ENCODE peak calls at places on chromosomes 3 and 15, in five cellular contexts. H, K, L, M and I are unnamed samples.

GRCh38 chr15:22961661-22962221 is 18.4 kb downstream of the CYFIP1 start:
- DNase-seq in M (no peak), H (no peak), L (no peak), K (no peak), I (no peak)

GRCh38 chr3:111594205-111594604 is 941 bp downstream of the ZBED2 start:
- DNase-seq in L (no peak), K (no peak), H (no peak), M (no peak), I (no peak)

GRCh38 chr3:130480736-130481135 is 36.2 kb upstream of the COL6A6 start:
- DNase-seq in M (no peak), L (no peak), H (no peak), K (no peak), I (peak)

GRCh38 chr3:60010778-60011177 is 961.0 kb upstream of the CFAP20DC start:
- DNase-seq in M (peak), H (no peak), K (no peak), L (no peak), I (peak)

GRCh38 chr15:77804210-77804609 is 171.5 kb upstream of the LINGO1 start:
- DNase-seq in M (no peak), K (no peak), H (no peak), L (no peak), I (no peak)

GRCh38 chr15:70036585-70037343 is 61.0 kb downstream of the TLE3 start:
- DNase-seq in K (peak), M (no peak), H (no peak), L (no peak), I (peak)

GRCh38 chr3:133663569-133664313 is 2.0 kb upstream of the TOPBP1 start:
- DNase-seq in L (no peak), K (peak), H (peak), M (no peak), I (peak)

GRCh38 chr3:30611613-30612421 is 5.4 kb downstream of the TGFBR2 start:
- DNase-seq in M (no peak), K (no peak), L (no peak), H (no peak), I (no peak)

GRCh38 chr15:57216288-57216687 is 160.0 kb upstream of the CGNL1 start:
- DNase-seq in K (no peak), L (no peak), M (no peak), H (no peak), I (no peak)

GRCh38 chr3:131655076-131655685 is 152.4 kb upstream of the MRPL3 start:
- DNase-seq in H (no peak), K (no peak), L (no peak), M (no peak), I (no peak)

DNA sequence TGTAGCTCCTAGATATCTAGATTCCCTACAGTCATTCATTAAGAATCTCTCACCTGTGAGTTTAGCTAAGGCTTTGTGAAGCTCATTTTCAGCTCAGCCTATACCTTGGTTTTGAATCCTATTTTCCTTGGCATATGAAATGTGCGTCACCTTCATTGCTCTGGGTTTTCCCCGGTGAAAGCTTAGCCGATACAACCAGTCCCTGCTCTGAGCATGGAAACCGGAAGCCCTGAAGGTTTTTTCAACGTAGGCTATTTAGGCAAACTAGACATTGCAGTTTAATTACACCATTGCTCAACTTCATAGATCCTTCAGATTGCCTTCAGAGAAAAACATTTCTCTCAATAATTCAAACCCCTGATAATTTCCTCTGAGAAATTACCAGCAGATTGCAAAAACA is 206.8 kb upstream of the TPRG1 start:
- DNase-seq in H (no peak), K (no peak), M (no peak), L (no peak), I (no peak)
- H3K27ac ChIP-seq in H (peak), K (no peak), M (no peak), L (no peak), I (no peak)

DNA sequence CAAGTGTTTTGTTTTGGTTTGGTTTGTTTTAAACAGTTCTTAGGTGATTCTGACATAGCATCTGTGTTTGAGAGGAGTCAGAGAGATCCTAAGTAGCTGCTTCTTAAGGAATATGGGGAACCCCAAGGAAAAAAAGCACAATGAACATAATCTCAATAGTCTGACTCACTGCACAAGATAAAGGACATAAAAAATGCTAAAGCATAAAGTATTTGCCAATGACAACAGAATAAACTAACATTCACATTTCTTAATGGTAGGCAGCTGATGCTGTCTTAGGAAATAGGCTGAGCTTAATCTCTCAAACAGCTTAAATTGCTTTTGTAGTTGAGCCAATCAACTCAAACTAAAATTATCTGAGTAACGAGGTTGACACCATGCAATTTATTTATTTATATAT is 2.9 kb downstream of the NCEH1 start:
- DNase-seq in H (no peak), M (no peak), K (no peak), L (no peak), I (no peak)
- H3K4me3 ChIP-seq in H (no peak), M (no peak), K (no peak), L (no peak), I (no peak)

DNA sequence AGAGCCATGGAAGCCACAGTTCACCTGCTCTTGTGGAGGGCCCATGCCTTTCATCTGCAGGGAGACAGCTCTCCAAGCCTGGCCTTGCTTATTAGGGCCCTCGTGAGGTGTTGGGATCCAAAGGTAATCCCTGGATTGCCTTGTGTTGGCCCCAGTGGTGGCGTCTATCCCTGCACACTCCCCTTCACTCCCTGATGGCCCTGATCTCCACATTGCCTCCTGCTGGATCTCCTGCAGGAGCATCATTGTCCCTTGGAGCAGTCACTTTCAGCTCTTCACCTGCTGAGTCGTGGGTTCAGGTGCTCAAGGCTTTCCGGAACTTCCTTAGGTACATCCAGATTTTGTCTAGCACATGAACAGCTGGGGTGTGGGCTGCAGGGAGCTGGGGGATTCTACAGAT is 7.0 kb downstream of the PPCDC start:
- DNase-seq in K (no peak), L (no peak), M (no peak), H (no peak), I (no peak)
- H3K27ac ChIP-seq in K (no peak), L (no peak), M (no peak), H (no peak), I (no peak)

GRCh38 chr15:99085413-99086326 is 19.2 kb upstream of the SYNM start:
- DNase-seq in L (no peak), M (peak), K (no peak), H (no peak), I (no peak)
- H3K4me3 ChIP-seq in L (no peak), M (no peak), K (no peak), H (no peak), I (no peak)

DNA sequence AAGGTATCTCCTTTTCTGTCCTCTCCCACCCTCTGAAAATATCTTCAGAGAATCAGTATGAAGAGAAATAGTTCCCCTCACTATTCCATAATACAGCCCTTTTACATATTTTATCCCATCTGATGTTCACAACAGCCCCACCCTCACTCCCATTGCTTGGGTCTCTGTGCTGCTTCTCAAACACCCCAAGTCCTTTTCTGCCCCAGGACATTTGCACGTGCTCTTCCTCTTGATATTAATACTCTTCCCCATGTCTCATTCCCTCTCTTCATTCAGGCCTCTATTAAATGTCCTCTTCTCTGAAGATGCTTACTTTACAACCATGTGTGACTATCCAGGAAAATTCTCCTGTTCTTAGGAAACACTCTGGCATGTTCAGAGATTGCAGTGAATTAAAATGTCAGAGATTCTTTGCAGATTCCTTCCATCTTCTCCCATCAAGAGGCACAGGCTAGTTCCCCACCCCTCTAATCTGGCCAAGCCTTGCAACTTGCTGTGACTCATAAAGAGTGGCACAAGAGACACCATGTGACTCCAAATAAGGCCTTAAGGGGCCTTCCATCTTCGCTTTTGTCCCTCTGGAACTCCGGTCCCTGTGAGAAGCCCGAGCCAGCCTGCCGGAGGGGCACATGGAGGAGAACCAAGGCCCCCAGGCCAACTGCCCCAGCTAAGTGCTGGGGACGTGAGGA is 128.5 kb downstream of the CHSY1 start:
- DNase-seq in H (no peak), K (no peak), M (no peak), L (no peak), I (no peak)
- H3K27ac ChIP-seq in H (no peak), K (no peak), M (no peak), L (no peak), I (no peak)

GRCh38 chr3:185932213-185932612 is 5.6 kb downstream of the TRA2B start:
- DNase-seq in K (peak), M (no peak), L (no peak), H (no peak), I (no peak)

GRCh38 chr3:185929192-185930151 is 8.3 kb downstream of the TRA2B start:
- DNase-seq in M (no peak), H (no peak), K (peak), L (no peak), I (no peak)

GRCh38 chr3:185930393-185931107 is 7.3 kb downstream of the TRA2B start:
- DNase-seq in K (peak), L (no peak), H (no peak), M (no peak), I (no peak)

GRCh38 chr3:185933374-185933950 is 4.4 kb downstream of the TRA2B start:
- DNase-seq in K (peak), H (no peak), L (no peak), M (no peak), I (no peak)

DNA sequence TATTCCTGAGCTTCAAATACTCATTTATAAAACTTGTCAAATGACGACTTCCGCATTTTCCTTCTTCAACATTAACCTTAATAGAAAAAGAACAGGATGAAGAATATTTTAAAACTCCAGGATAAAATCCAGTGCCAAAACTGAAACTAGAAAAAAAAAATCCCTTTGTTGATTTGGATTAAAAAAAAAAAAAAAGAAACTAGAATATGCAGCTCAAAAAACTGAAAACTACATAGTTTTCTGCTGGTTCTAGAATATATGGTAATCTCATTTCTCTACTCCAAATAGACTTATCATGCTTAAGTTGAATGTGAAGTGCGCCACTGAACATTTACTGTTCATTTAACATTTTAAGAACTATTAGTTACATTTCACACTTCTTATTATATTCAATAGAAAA is 6.0 kb downstream of the TRA2B start:
- DNase-seq in L (no peak), K (no peak), H (no peak), M (no peak), I (no peak)
- H3K4me3 ChIP-seq in L (peak), K (no peak), H (peak), M (peak), I (peak)

GRCh38 chr15:33314115-33314514 is 3.3 kb downstream of the RYR3 start:
- DNase-seq in M (no peak), L (no peak), K (no peak), H (no peak), I (no peak)
- H3K27ac ChIP-seq in M (no peak), L (no peak), K (no peak), H (no peak), I (no peak)

DNA sequence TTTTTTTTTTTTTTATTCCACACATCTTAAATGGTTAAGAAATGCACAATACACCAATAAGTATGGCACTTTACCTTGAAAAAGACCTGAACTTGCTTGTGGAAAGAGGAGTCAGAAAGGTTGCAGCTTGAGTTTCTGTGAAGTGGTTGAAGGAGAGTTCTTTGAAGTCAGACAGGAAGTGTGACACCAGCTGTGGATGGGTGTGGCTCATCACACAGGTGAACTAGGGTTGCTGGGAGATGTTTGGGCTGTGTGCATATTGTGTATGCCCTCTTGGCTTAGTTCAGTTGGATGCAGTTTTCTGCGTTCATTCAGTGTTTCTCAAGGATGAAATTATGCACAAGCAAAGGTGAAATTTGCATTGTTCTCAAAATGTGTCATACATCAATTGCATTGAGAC is 6.3 kb downstream of the AEN start:
- DNase-seq in K (no peak), H (no peak), L (no peak), M (peak), I (no peak)
- H3K4me3 ChIP-seq in K (no peak), H (no peak), L (no peak), M (peak), I (no peak)